ENCODE peak calls at places on chromosomes 7 and 10, in four cellular contexts. One of them, this sample, is unnamed.
A peak's percentile ranks its signal among the peaks of the same experiment; 100 is the strongest.

GRCh38 chr7:100044719-100045118 is 4.9 kb upstream of the ZSCAN21 start:
- DNase-seq in psoas muscle: no peak
- DNase-seq in naive thymus-derived CD4-positive, alpha-beta T cell: no peak
- DNase-seq in CD8-positive, alpha-beta T cell: no peak
- DNase-seq in this sample: no peak

GRCh38 chr10:130109796-130110235 is 814 bp downstream of the C10orf143 start:
- DNase-seq in CD8-positive, alpha-beta T cell: peak; percentile 73
- DNase-seq in naive thymus-derived CD4-positive, alpha-beta T cell: peak; percentile 85
- DNase-seq in psoas muscle: peak; percentile 68
- DNase-seq in this sample: peak; percentile 50

GRCh38 chr7:48253020-48253419 is 81.8 kb downstream of the ABCA13 start:
- DNase-seq in naive thymus-derived CD4-positive, alpha-beta T cell: no peak
- DNase-seq in psoas muscle: no peak
- DNase-seq in CD8-positive, alpha-beta T cell: no peak
- DNase-seq in this sample: no peak

GRCh38 chr7:27254625-27255024 is 12.0 kb downstream of the EVX1 start:
- DNase-seq in CD8-positive, alpha-beta T cell: no peak
- DNase-seq in naive thymus-derived CD4-positive, alpha-beta T cell: no peak
- DNase-seq in psoas muscle: no peak
- DNase-seq in this sample: no peak

GRCh38 chr10:126017961-126018560 is 121.7 kb downstream of the FANK1 start:
- DNase-seq in naive thymus-derived CD4-positive, alpha-beta T cell: no peak
- DNase-seq in psoas muscle: no peak
- DNase-seq in CD8-positive, alpha-beta T cell: no peak
- DNase-seq in this sample: no peak

GRCh38 chr7:158110661-158111555 is 476.7 kb downstream of the PTPRN2 start:
- DNase-seq in naive thymus-derived CD4-positive, alpha-beta T cell: no peak
- DNase-seq in CD8-positive, alpha-beta T cell: no peak
- DNase-seq in psoas muscle: no peak
- DNase-seq in this sample: no peak

GRCh38 chr10:63066606-63067005 is 66.5 kb upstream of the NRBF2 start:
- DNase-seq in naive thymus-derived CD4-positive, alpha-beta T cell: no peak
- DNase-seq in psoas muscle: no peak
- DNase-seq in CD8-positive, alpha-beta T cell: no peak
- DNase-seq in this sample: no peak

GRCh38 chr10:101601541-101601940 is 13.4 kb downstream of the DPCD start:
- DNase-seq in CD8-positive, alpha-beta T cell: no peak
- DNase-seq in naive thymus-derived CD4-positive, alpha-beta T cell: no peak
- DNase-seq in psoas muscle: no peak
- DNase-seq in this sample: no peak

GRCh38 chr7:47458057-47458456 is 123.9 kb downstream of the TNS3 start:
- DNase-seq in CD8-positive, alpha-beta T cell: no peak
- DNase-seq in psoas muscle: peak; percentile 96
- DNase-seq in naive thymus-derived CD4-positive, alpha-beta T cell: no peak
- DNase-seq in this sample: no peak

GRCh38 chr7:1533255-1533568 is 2.7 kb downstream of the MAFK start:
- DNase-seq in CD8-positive, alpha-beta T cell: no peak
- DNase-seq in naive thymus-derived CD4-positive, alpha-beta T cell: no peak
- DNase-seq in psoas muscle: no peak
- DNase-seq in this sample: no peak
- H3K4me3 ChIP-seq in CD8-positive, alpha-beta T cell: peak overlapping the region; percentile 66
- H3K4me3 ChIP-seq in naive thymus-derived CD4-positive, alpha-beta T cell: peak overlapping the region; percentile 74
- H3K4me3 ChIP-seq in psoas muscle: peak overlapping the region; percentile 78
- H3K4me3 ChIP-seq in this sample: peak overlapping the region; percentile 17

DNA sequence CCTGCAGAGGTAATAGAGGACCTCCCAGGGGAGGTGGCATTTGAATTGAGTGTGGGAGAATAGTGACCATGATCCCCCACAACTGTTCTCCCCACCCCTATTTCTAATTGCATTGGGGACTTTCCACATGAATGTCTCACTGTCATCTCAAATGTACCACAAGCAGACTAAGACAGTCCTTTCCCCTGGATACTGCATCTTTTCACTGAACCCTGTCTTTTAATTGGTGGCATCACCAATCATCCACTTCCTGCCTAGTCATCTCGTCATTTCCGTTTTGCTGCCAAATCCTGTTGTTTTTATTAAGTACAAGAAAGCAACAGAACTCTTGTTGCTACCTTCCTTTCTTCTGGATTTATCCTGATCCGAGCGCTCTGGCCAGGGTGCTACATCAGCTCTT is 120.3 kb downstream of the NRP1 start:
- DNase-seq in psoas muscle: no peak
- DNase-seq in CD8-positive, alpha-beta T cell: no peak
- DNase-seq in naive thymus-derived CD4-positive, alpha-beta T cell: peak; percentile 15
- DNase-seq in this sample: no peak
- H3K4me1 ChIP-seq in psoas muscle: peaks cover 12% of the 10 kb centered on the region
- H3K4me1 ChIP-seq in CD8-positive, alpha-beta T cell: no peaks in the 10 kb centered on the region
- H3K4me1 ChIP-seq in naive thymus-derived CD4-positive, alpha-beta T cell: no peaks in the 10 kb centered on the region
- H3K4me1 ChIP-seq in this sample: no peaks in the 10 kb centered on the region

DNA sequence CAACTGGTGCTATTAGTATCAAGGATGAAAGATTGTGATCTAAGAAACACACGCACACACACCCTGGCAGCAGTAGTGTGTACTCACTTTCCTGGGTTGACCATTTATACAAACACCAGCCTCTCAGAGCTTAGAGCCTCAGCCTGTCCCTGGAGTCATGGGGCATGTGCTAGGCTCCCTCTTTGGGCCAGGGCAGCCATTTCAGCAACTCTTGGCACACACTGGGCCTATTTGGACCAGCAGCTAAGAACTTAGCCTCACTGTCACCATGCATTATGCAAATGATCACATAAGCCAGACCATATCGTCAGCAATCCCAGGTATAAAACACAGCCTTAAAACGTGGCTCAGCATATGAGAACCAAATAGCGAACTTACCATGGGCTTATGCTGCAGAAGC is 51.3 kb downstream of the GLI3 start:
- DNase-seq in psoas muscle: no peak
- DNase-seq in CD8-positive, alpha-beta T cell: no peak
- DNase-seq in naive thymus-derived CD4-positive, alpha-beta T cell: no peak
- DNase-seq in this sample: no peak
- H3K27ac ChIP-seq in psoas muscle: no peak overlapping the region
- H3K27ac ChIP-seq in CD8-positive, alpha-beta T cell: no peak overlapping the region
- H3K27ac ChIP-seq in naive thymus-derived CD4-positive, alpha-beta T cell: no peak overlapping the region
- H3K27ac ChIP-seq in this sample: no peak overlapping the region

GRCh38 chr7:139492293-139492692 is 8.8 kb upstream of the KLRG2 start:
- DNase-seq in naive thymus-derived CD4-positive, alpha-beta T cell: no peak
- DNase-seq in psoas muscle: no peak
- DNase-seq in CD8-positive, alpha-beta T cell: no peak
- DNase-seq in this sample: no peak
- H3K4me3 ChIP-seq in naive thymus-derived CD4-positive, alpha-beta T cell: no peak overlapping the region
- H3K4me3 ChIP-seq in psoas muscle: no peak overlapping the region
- H3K4me3 ChIP-seq in CD8-positive, alpha-beta T cell: no peak overlapping the region
- H3K4me3 ChIP-seq in this sample: no peak overlapping the region

GRCh38 chr7:151666886-151667285 is 147.2 kb upstream of the RHEB start:
- DNase-seq in psoas muscle: no peak
- DNase-seq in CD8-positive, alpha-beta T cell: no peak
- DNase-seq in naive thymus-derived CD4-positive, alpha-beta T cell: no peak
- DNase-seq in this sample: no peak
- H3K4me1 ChIP-seq in psoas muscle: peaks cover 6% of the 10 kb centered on the region
- H3K4me1 ChIP-seq in CD8-positive, alpha-beta T cell: no peaks in the 10 kb centered on the region
- H3K4me1 ChIP-seq in naive thymus-derived CD4-positive, alpha-beta T cell: no peaks in the 10 kb centered on the region
- H3K4me1 ChIP-seq in this sample: no peaks in the 10 kb centered on the region

This sample was measured in effector memory CD4-positive, alpha-beta T cell.